ENCODE peak calls at places on chromosome 22, in eight cellular contexts. One of them, this sample, is unnamed.

GRCh38 chr22:43088979-43089717 is at the start of gene TTLL1:
- DNase-seq in endothelial cell of umbilical vein: peak
- DNase-seq in AML-193: peak
- DNase-seq in ovary: peak
- DNase-seq in lung: peak
- DNase-seq in SK-N-SH: peak
- DNase-seq in ELR: peak
- DNase-seq in HT1080: peak
- DNase-seq in this sample: peak

GRCh38 chr22:47111626-47112373 is 349.4 kb downstream of the TBC1D22A start:
- DNase-seq in lung: no peak
- DNase-seq in ELR: no peak
- DNase-seq in SK-N-SH: no peak
- DNase-seq in AML-193: no peak
- DNase-seq in endothelial cell of umbilical vein: no peak
- DNase-seq in HT1080: no peak
- DNase-seq in ovary: no peak
- DNase-seq in this sample: no peak

GRCh38 chr22:29917052-29917902 is 34.3 kb downstream of the MTMR3 start:
- DNase-seq in ELR: no peak
- DNase-seq in SK-N-SH: no peak
- DNase-seq in HT1080: no peak
- DNase-seq in ovary: peak
- DNase-seq in endothelial cell of umbilical vein: no peak
- DNase-seq in lung: no peak
- DNase-seq in AML-193: no peak
- DNase-seq in this sample: no peak

GRCh38 chr22:28801845-28802594 is 1.7 kb upstream of the XBP1 start:
- DNase-seq in ELR: no peak
- DNase-seq in ovary: peak
- DNase-seq in HT1080: no peak
- DNase-seq in AML-193: peak
- DNase-seq in lung: no peak
- DNase-seq in SK-N-SH: no peak
- DNase-seq in endothelial cell of umbilical vein: peak
- DNase-seq in this sample: peak

GRCh38 chr22:44212936-44213335 is 32.2 kb downstream of the PARVG start:
- DNase-seq in HT1080: no peak
- DNase-seq in SK-N-SH: no peak
- DNase-seq in ovary: no peak
- DNase-seq in endothelial cell of umbilical vein: no peak
- DNase-seq in ELR: no peak
- DNase-seq in lung: no peak
- DNase-seq in AML-193: no peak
- DNase-seq in this sample: no peak

GRCh38 chr22:17121235-17122195 is at the start of gene TMEM121B:
- DNase-seq in AML-193: peak
- DNase-seq in ELR: peak
- DNase-seq in SK-N-SH: peak
- DNase-seq in endothelial cell of umbilical vein: peak
- DNase-seq in ovary: peak
- DNase-seq in lung: no peak
- DNase-seq in HT1080: peak
- DNase-seq in this sample: peak

GRCh38 chr22:50014655-50015401 is 2.3 kb upstream of the IL17REL start:
- DNase-seq in HT1080: no peak
- DNase-seq in endothelial cell of umbilical vein: no peak
- DNase-seq in ovary: no peak
- DNase-seq in lung: no peak
- DNase-seq in AML-193: no peak
- DNase-seq in SK-N-SH: peak
- DNase-seq in ELR: no peak
- DNase-seq in this sample: no peak

GRCh38 chr22:41848468-41848867 is 15.6 kb downstream of the SREBF2 start:
- DNase-seq in SK-N-SH: no peak
- DNase-seq in AML-193: peak
- DNase-seq in HT1080: no peak
- DNase-seq in endothelial cell of umbilical vein: no peak
- DNase-seq in ELR: no peak
- DNase-seq in lung: peak
- DNase-seq in ovary: no peak
- DNase-seq in this sample: no peak

GRCh38 chr22:39713799-39714290 is 143.3 kb downstream of the CACNA1I start:
- DNase-seq in ovary: no peak
- DNase-seq in lung: no peak
- DNase-seq in AML-193: no peak
- DNase-seq in ELR: no peak
- DNase-seq in endothelial cell of umbilical vein: no peak
- DNase-seq in HT1080: no peak
- DNase-seq in SK-N-SH: no peak
- DNase-seq in this sample: no peak

GRCh38 chr22:44850946-44851345 is 98.6 kb downstream of the ARHGAP8 start:
- DNase-seq in ovary: no peak
- DNase-seq in ELR: no peak
- DNase-seq in endothelial cell of umbilical vein: no peak
- DNase-seq in SK-N-SH: peak
- DNase-seq in HT1080: no peak
- DNase-seq in AML-193: no peak
- DNase-seq in lung: no peak
- DNase-seq in this sample: no peak

GRCh38 chr22:36569999-36570398 is 41.0 kb upstream of the EIF3D start:
- DNase-seq in HT1080: peak
- DNase-seq in lung: no peak
- DNase-seq in SK-N-SH: peak
- DNase-seq in ELR: peak
- DNase-seq in AML-193: no peak
- DNase-seq in ovary: no peak
- DNase-seq in endothelial cell of umbilical vein: peak
- DNase-seq in this sample: no peak

GRCh38 chr22:37062657-37063381 is 11.3 kb downstream of the KCTD17 start:
- DNase-seq in ELR: no peak
- DNase-seq in SK-N-SH: no peak
- DNase-seq in ovary: no peak
- DNase-seq in lung: no peak
- DNase-seq in HT1080: no peak
- DNase-seq in AML-193: no peak
- DNase-seq in endothelial cell of umbilical vein: no peak
- DNase-seq in this sample: no peak

GRCh38 chr22:45210174-45210573 is 30.5 kb downstream of the KIAA0930 start:
- DNase-seq in lung: no peak
- DNase-seq in ovary: no peak
- DNase-seq in HT1080: no peak
- DNase-seq in SK-N-SH: no peak
- DNase-seq in endothelial cell of umbilical vein: no peak
- DNase-seq in ELR: no peak
- DNase-seq in AML-193: no peak
- DNase-seq in this sample: no peak

GRCh38 chr22:27580311-27580897 is 221.2 kb downstream of the MN1 start:
- DNase-seq in HT1080: peak
- DNase-seq in ovary: no peak
- DNase-seq in SK-N-SH: no peak
- DNase-seq in endothelial cell of umbilical vein: peak
- DNase-seq in AML-193: no peak
- DNase-seq in lung: no peak
- DNase-seq in ELR: peak
- DNase-seq in this sample: no peak

GRCh38 chr22:33519140-33519973 is 400.9 kb downstream of the LARGE1 start:
- DNase-seq in ovary: peak
- DNase-seq in HT1080: peak
- DNase-seq in ELR: no peak
- DNase-seq in SK-N-SH: peak
- DNase-seq in lung: peak
- DNase-seq in endothelial cell of umbilical vein: no peak
- DNase-seq in AML-193: peak
- DNase-seq in this sample: peak

GRCh38 chr22:46835693-46836092 is 73.2 kb downstream of the TBC1D22A start:
- DNase-seq in HT1080: no peak
- DNase-seq in AML-193: no peak
- DNase-seq in ELR: no peak
- DNase-seq in SK-N-SH: no peak
- DNase-seq in ovary: no peak
- DNase-seq in lung: no peak
- DNase-seq in endothelial cell of umbilical vein: no peak
- DNase-seq in this sample: no peak

GRCh38 chr22:49566141-49566541 is 261.5 kb downstream of the BRD1 start:
- DNase-seq in HT1080: no peak
- DNase-seq in AML-193: no peak
- DNase-seq in endothelial cell of umbilical vein: no peak
- DNase-seq in ovary: no peak
- DNase-seq in ELR: no peak
- DNase-seq in SK-N-SH: no peak
- DNase-seq in lung: no peak
- DNase-seq in this sample: no peak

GRCh38 chr22:46761539-46762237 is 762 bp upstream of the TBC1D22A start:
- DNase-seq in HT1080: no peak
- DNase-seq in lung: no peak
- DNase-seq in endothelial cell of umbilical vein: no peak
- DNase-seq in SK-N-SH: no peak
- DNase-seq in ovary: no peak
- DNase-seq in ELR: no peak
- DNase-seq in AML-193: no peak
- DNase-seq in this sample: no peak

GRCh38 chr22:45246060-45246985 is 5.6 kb upstream of the KIAA0930 start:
- DNase-seq in ELR: peak
- DNase-seq in SK-N-SH: peak
- DNase-seq in HT1080: peak
- DNase-seq in AML-193: no peak
- DNase-seq in endothelial cell of umbilical vein: peak
- DNase-seq in lung: peak
- DNase-seq in ovary: peak
- DNase-seq in this sample: peak

GRCh38 chr22:36702832-36703210 is 731 bp downstream of the CACNG2 start:
- DNase-seq in ELR: no peak
- DNase-seq in HT1080: no peak
- DNase-seq in AML-193: no peak
- DNase-seq in SK-N-SH: peak
- DNase-seq in ovary: no peak
- DNase-seq in endothelial cell of umbilical vein: no peak
- DNase-seq in lung: no peak
- DNase-seq in this sample: no peak

GRCh38 chr22:23376256-23376655 is 195.9 kb downstream of the BCR start:
- DNase-seq in ELR: peak
- DNase-seq in AML-193: no peak
- DNase-seq in HT1080: peak
- DNase-seq in lung: no peak
- DNase-seq in ovary: no peak
- DNase-seq in endothelial cell of umbilical vein: peak
- DNase-seq in SK-N-SH: no peak
- DNase-seq in this sample: peak

GRCh38 chr22:17972385-17973181 is 51.8 kb downstream of the MICAL3 start:
- DNase-seq in ELR: peak
- DNase-seq in HT1080: peak
- DNase-seq in AML-193: no peak
- DNase-seq in SK-N-SH: no peak
- DNase-seq in lung: no peak
- DNase-seq in endothelial cell of umbilical vein: peak
- DNase-seq in ovary: peak
- DNase-seq in this sample: peak

GRCh38 chr22:24325105-24325757 is 54.6 kb downstream of the SPECC1L start:
- DNase-seq in endothelial cell of umbilical vein: peak
- DNase-seq in SK-N-SH: peak
- DNase-seq in HT1080: peak
- DNase-seq in ovary: no peak
- DNase-seq in lung: no peak
- DNase-seq in AML-193: peak
- DNase-seq in ELR: peak
- DNase-seq in this sample: peak

GRCh38 chr22:44453441-44454112 is 44.5 kb downstream of the RTL6 start:
- DNase-seq in SK-N-SH: peak
- DNase-seq in HT1080: no peak
- DNase-seq in ovary: no peak
- DNase-seq in AML-193: no peak
- DNase-seq in lung: no peak
- DNase-seq in endothelial cell of umbilical vein: no peak
- DNase-seq in ELR: no peak
- DNase-seq in this sample: no peak

GRCh38 chr22:30460147-30460546 is 11.7 kb downstream of the SEC14L3 start:
- DNase-seq in lung: no peak
- DNase-seq in SK-N-SH: no peak
- DNase-seq in AML-193: no peak
- DNase-seq in HT1080: no peak
- DNase-seq in ELR: no peak
- DNase-seq in endothelial cell of umbilical vein: no peak
- DNase-seq in ovary: no peak
- DNase-seq in this sample: no peak

GRCh38 chr22:50044485-50045143 is 13.5 kb downstream of the TTLL8 start:
- DNase-seq in endothelial cell of umbilical vein: no peak
- DNase-seq in ELR: no peak
- DNase-seq in HT1080: no peak
- DNase-seq in ovary: no peak
- DNase-seq in SK-N-SH: peak
- DNase-seq in lung: no peak
- DNase-seq in AML-193: no peak
- DNase-seq in this sample: no peak